ENCODE peak calls at places on chromosomes 1 and 21, in seven cellular contexts. Z, G, L, F, D, N and T are unnamed samples.

GRCh38 chr1:146039844-146040194 is 18.3 kb upstream of the HJV start:
- DNase-seq in Z (no peak), G (no peak), L (no peak), F (no peak), D (no peak), N (no peak), T (no peak)

GRCh38 chr1:31828341-31828740 is 12.5 kb upstream of the SPOCD1 start:
- DNase-seq in Z (no peak), G (no peak), L (no peak), F (no peak), D (no peak), N (no peak), T (no peak)

GRCh38 chr1:31924839-31925238 is 13.3 kb downstream of the PTP4A2 start:
- DNase-seq in Z (no peak), G (no peak), L (no peak), F (no peak), D (no peak), N (no peak), T (no peak)

GRCh38 chr1:205319081-205320018 is 2.2 kb downstream of the NUAK2 start:
- DNase-seq in Z (no peak), G (peak), L (no peak), F (no peak), D (no peak), N (peak), T (peak)

GRCh38 chr1:8343464-8344001 is 25.6 kb downstream of the SLC45A1 start:
- DNase-seq in Z (no peak), G (no peak), L (no peak), F (peak), D (no peak), N (peak), T (peak)

GRCh38 chr1:50976890-50977574 is 7.0 kb downstream of the CDKN2C start:
- DNase-seq in Z (peak), G (no peak), L (peak), F (no peak), D (no peak), N (peak), T (no peak)

GRCh38 chr1:217911908-217912307 is 280.8 kb downstream of the SPATA17 start:
- DNase-seq in Z (peak), G (no peak), L (peak), F (no peak), D (no peak), N (no peak), T (peak)

GRCh38 chr1:180522204-180522497 is 19.8 kb upstream of the ACBD6 start:
- DNase-seq in Z (no peak), G (no peak), L (no peak), F (no peak), D (no peak), N (no peak), T (no peak)

GRCh38 chr1:91397605-91398004 is 7.0 kb downstream of the HFM1 start:
- DNase-seq in Z (no peak), G (no peak), L (no peak), F (no peak), D (no peak), N (no peak), T (no peak)

GRCh38 chr1:155016231-155016831 is 13.7 kb downstream of the ZBTB7B start:
- DNase-seq in Z (no peak), G (no peak), L (peak), F (no peak), D (no peak), N (no peak), T (no peak)

GRCh38 chr1:208731976-208732821 is 488.0 kb upstream of the PLXNA2 start:
- DNase-seq in Z (no peak), G (no peak), L (peak), F (no peak), D (no peak), N (no peak), T (no peak)

GRCh38 chr1:176466514-176466913 is 3.5 kb downstream of the PAPPA2 start:
- DNase-seq in Z (peak), G (no peak), L (peak), F (no peak), D (no peak), N (no peak), T (peak)

GRCh38 chr1:25433389-25434186 is 2.9 kb downstream of the MACO1 start:
- DNase-seq in Z (no peak), G (no peak), L (no peak), F (no peak), D (no peak), N (no peak), T (no peak)

GRCh38 chr1:52976183-52977035 is 49.3 kb downstream of the SCP2 start:
- DNase-seq in Z (no peak), G (no peak), L (no peak), F (no peak), D (no peak), N (no peak), T (no peak)

GRCh38 chr1:34794790-34795180 is 2.0 kb downstream of the GJA4 start:
- DNase-seq in Z (no peak), G (no peak), L (no peak), F (no peak), D (no peak), N (no peak), T (no peak)

GRCh38 chr1:56591909-56592308 is 12.5 kb upstream of the PLPP3 start:
- DNase-seq in Z (no peak), G (no peak), L (no peak), F (no peak), D (no peak), N (no peak), T (no peak)

GRCh38 chr1:23809751-23810171 is 9.2 kb upstream of the GALE start:
- DNase-seq in Z (peak), G (peak), L (peak), F (no peak), D (peak), N (peak), T (peak)

GRCh38 chr1:240414237-240414636 is 197.7 kb downstream of the GREM2 start:
- DNase-seq in Z (no peak), G (no peak), L (no peak), F (peak), D (no peak), N (no peak), T (no peak)

GRCh38 chr1:207103892-207104373 is at the start of gene C4BPA:
- DNase-seq in Z (no peak), G (no peak), L (no peak), F (no peak), D (no peak), N (no peak), T (peak)

GRCh38 chr1:221118176-221118937 is 239.1 kb downstream of the HLX start:
- DNase-seq in Z (no peak), G (no peak), L (no peak), F (no peak), D (no peak), N (no peak), T (no peak)

GRCh38 chr1:200919386-200919785 is 24.7 kb downstream of the INAVA start:
- DNase-seq in Z (no peak), G (no peak), L (no peak), F (no peak), D (no peak), N (no peak), T (no peak)

GRCh38 chr1:46393510-46393909 is 607 bp upstream of the FAAH start:
- DNase-seq in Z (no peak), G (no peak), L (no peak), F (no peak), D (no peak), N (no peak), T (no peak)

GRCh38 chr1:161367684-161368398 is at the start of gene CFAP126:
- DNase-seq in Z (peak), G (no peak), L (peak), F (peak), D (peak), N (peak), T (peak)

GRCh38 chr21:15415541-15416261 is 314.1 kb upstream of the USP25 start:
- DNase-seq in Z (no peak), G (no peak), L (no peak), F (peak), D (no peak), N (peak), T (no peak)

GRCh38 chr1:155256101-155256852 is 994 bp upstream of the ENTREP3 start:
- DNase-seq in Z (no peak), G (no peak), L (peak), F (no peak), D (no peak), N (no peak), T (no peak)

GRCh38 chr1:234771642-234772344 is 161.8 kb upstream of the IRF2BP2 start:
- DNase-seq in Z (no peak), G (no peak), L (peak), F (no peak), D (no peak), N (no peak), T (no peak)

GRCh38 chr1:194300776-194301175 is 1114.4 kb upstream of the B3GALT2 start:
- DNase-seq in Z (no peak), G (no peak), L (no peak), F (no peak), D (no peak), N (no peak), T (no peak)

GRCh38 chr21:36395353-36396111 is 10.3 kb downstream of the CHAF1B start:
- DNase-seq in Z (peak), G (no peak), L (peak), F (no peak), D (no peak), N (no peak), T (no peak)

GRCh38 chr1:94237291-94238226 is at the start of gene ARHGAP29:
- DNase-seq in Z (peak), G (peak), L (peak), F (no peak), D (peak), N (peak), T (peak)

GRCh38 chr1:31038360-31038759 is 27.2 kb downstream of the PUM1 start:
- DNase-seq in Z (no peak), G (no peak), L (no peak), F (no peak), D (no peak), N (no peak), T (no peak)

GRCh38 chr1:151158311-151158710 is 1.9 kb downstream of the TNFAIP8L2 start:
- DNase-seq in Z (no peak), G (peak), L (no peak), F (no peak), D (no peak), N (no peak), T (no peak)

GRCh38 chr21:46294647-46295176 is 8.6 kb downstream of the YBEY start:
- DNase-seq in Z (no peak), G (no peak), L (no peak), F (peak), D (no peak), N (peak), T (no peak)

GRCh38 chr1:71269823-71270222 is 189.0 kb upstream of the ZRANB2 start:
- DNase-seq in Z (no peak), G (no peak), L (no peak), F (peak), D (no peak), N (no peak), T (no peak)

GRCh38 chr1:47534040-47534328 is 96.1 kb downstream of the FOXD2 start:
- DNase-seq in Z (no peak), G (no peak), L (no peak), F (no peak), D (no peak), N (no peak), T (no peak)

GRCh38 chr1:225653463-225654276 is 747 bp upstream of the ENAH start:
- DNase-seq in Z (peak), G (peak), L (no peak), F (peak), D (peak), N (peak), T (peak)

GRCh38 chr1:25806418-25806817 is 6.4 kb downstream of the SELENON start:
- DNase-seq in Z (no peak), G (no peak), L (no peak), F (no peak), D (no peak), N (no peak), T (no peak)

GRCh38 chr1:226993676-226994356 is 53.7 kb downstream of the COQ8A start:
- DNase-seq in Z (peak), G (no peak), L (peak), F (no peak), D (no peak), N (no peak), T (no peak)

GRCh38 chr1:116529199-116529616 is 41.6 kb downstream of the CD58 start:
- DNase-seq in Z (no peak), G (no peak), L (no peak), F (no peak), D (no peak), N (no peak), T (no peak)

GRCh38 chr1:41742219-41742618 is 176.5 kb downstream of the HIVEP3 start:
- DNase-seq in Z (no peak), G (no peak), L (no peak), F (peak), D (no peak), N (no peak), T (no peak)